ENCODE peak calls at places on chromosomes 1 and 21, in five cellular contexts. E is lower lobe of right lung, R is SK-N-SH, G is NCI-H1436, L is NCI-H2029 treated with DMSO at 0.1 percent for 48 hours. N is an unnamed sample.

GRCh38 chr1:78434351-78434750 is 56.4 kb upstream of the PTGFR start:
- DNase-seq in G (no peak), E (no peak), L (no peak), R (no peak), N (no peak)

GRCh38 chr1:121519042-121519755 is 334.4 kb downstream of the SRGAP2C start:
- DNase-seq in L (no peak), R (peak), G (no peak), E (peak), N (peak)

GRCh38 chr1:218377143-218377660 is 32.1 kb downstream of the TGFB2 start:
- DNase-seq in R (no peak), L (no peak), G (no peak), E (no peak), N (peak)

GRCh38 chr21:32578107-32578691 is 7.1 kb downstream of the TCP10L start:
- DNase-seq in R (peak), E (no peak), L (no peak), G (no peak), N (no peak)

GRCh38 chr1:905071-905749 is 18.5 kb upstream of the SAMD11 start:
- DNase-seq in L (no peak), R (peak), E (peak), G (no peak), N (peak)

GRCh38 chr1:210360852-210361477 is 32.3 kb downstream of the HHAT start:
- DNase-seq in L (no peak), E (no peak), G (peak), R (peak), N (no peak)

GRCh38 chr21:42527489-42528158 is 14.0 kb downstream of the SLC37A1 start:
- DNase-seq in E (no peak), L (peak), R (no peak), G (peak), N (no peak)

GRCh38 chr1:182003953-182004586 is 57.4 kb downstream of the ZNF648 start:
- DNase-seq in L (no peak), E (no peak), R (peak), G (peak), N (no peak)

GRCh38 chr1:185193756-185194155 is 36.8 kb downstream of the SWT1 start:
- DNase-seq in E (no peak), L (no peak), R (no peak), G (no peak), N (no peak)

GRCh38 chr1:93437976-93438605 is 9.8 kb upstream of the FNBP1L start:
- DNase-seq in G (peak), L (peak), E (no peak), R (peak), N (no peak)

GRCh38 chr1:15703562-15703961 is 19.4 kb downstream of the PLEKHM2 start:
- DNase-seq in L (no peak), R (no peak), E (peak), G (no peak), N (no peak)

GRCh38 chr21:32307706-32308105 is 9.1 kb downstream of the MRAP start:
- DNase-seq in R (no peak), G (no peak), E (no peak), L (no peak), N (no peak)

GRCh38 chr1:12202190-12202497 is 27.7 kb upstream of the VPS13D start:
- DNase-seq in L (no peak), R (peak), E (no peak), G (no peak), N (no peak)

GRCh38 chr1:227459326-227459841 is 104.0 kb upstream of the ZNF678 start:
- DNase-seq in E (no peak), G (no peak), R (no peak), L (no peak), N (no peak)

N was measured in RWPE2.